ENCODE peak calls at places on chromosomes 3 and 15, in seven cellular contexts. One of them, this sample, is unnamed. For H3K9me3, the result is how much of the 10 kb centered on the place peaks cover.

GRCh38 chr15:88118741-88119140 is 137.8 kb downstream of the NTRK3 start:
- DNase-seq in naive thymus-derived CD4-positive, alpha-beta T cell: no peak
- DNase-seq in HCT116: no peak
- DNase-seq in K562: no peak
- DNase-seq in Peyer's patch: no peak
- DNase-seq in Panc1: no peak
- DNase-seq in AG04450: no peak
- DNase-seq in this sample: no peak

GRCh38 chr3:81726735-81727134 is 34.7 kb downstream of the GBE1 start:
- DNase-seq in AG04450: no peak
- DNase-seq in HCT116: no peak
- DNase-seq in naive thymus-derived CD4-positive, alpha-beta T cell: no peak
- DNase-seq in Panc1: no peak
- DNase-seq in K562: no peak
- DNase-seq in Peyer's patch: no peak
- DNase-seq in this sample: no peak

GRCh38 chr3:145550522-145550921 is 610.5 kb downstream of the PLOD2 start:
- DNase-seq in K562: no peak
- DNase-seq in Peyer's patch: no peak
- DNase-seq in naive thymus-derived CD4-positive, alpha-beta T cell: no peak
- DNase-seq in Panc1: no peak
- DNase-seq in AG04450: no peak
- DNase-seq in HCT116: no peak
- DNase-seq in this sample: no peak

GRCh38 chr3:161560006-161560637 is 63.5 kb downstream of the OTOL1 start:
- DNase-seq in HCT116: peak
- DNase-seq in Panc1: peak
- DNase-seq in Peyer's patch: no peak
- DNase-seq in naive thymus-derived CD4-positive, alpha-beta T cell: no peak
- DNase-seq in AG04450: no peak
- DNase-seq in K562: peak
- DNase-seq in this sample: no peak

GRCh38 chr15:68652141-68652540 is 73.3 kb downstream of the CORO2B start:
- DNase-seq in naive thymus-derived CD4-positive, alpha-beta T cell: no peak
- DNase-seq in AG04450: no peak
- DNase-seq in HCT116: no peak
- DNase-seq in K562: no peak
- DNase-seq in Peyer's patch: no peak
- DNase-seq in Panc1: no peak
- DNase-seq in this sample: no peak

GRCh38 chr15:64452988-64453688 is 7.2 kb upstream of the ZNF609 start:
- DNase-seq in K562: no peak
- DNase-seq in AG04450: no peak
- DNase-seq in HCT116: no peak
- DNase-seq in Panc1: no peak
- DNase-seq in naive thymus-derived CD4-positive, alpha-beta T cell: no peak
- DNase-seq in Peyer's patch: no peak
- DNase-seq in this sample: no peak

GRCh38 chr15:77569647-77570186 is 63.0 kb downstream of the LINGO1 start:
- DNase-seq in HCT116: no peak
- DNase-seq in Peyer's patch: no peak
- DNase-seq in K562: no peak
- DNase-seq in naive thymus-derived CD4-positive, alpha-beta T cell: no peak
- DNase-seq in Panc1: no peak
- DNase-seq in AG04450: no peak
- DNase-seq in this sample: no peak

GRCh38 chr15:64197425-64197824 is 34.6 kb upstream of the PPIB start:
- DNase-seq in HCT116: no peak
- DNase-seq in AG04450: no peak
- DNase-seq in Peyer's patch: no peak
- DNase-seq in K562: no peak
- DNase-seq in naive thymus-derived CD4-positive, alpha-beta T cell: no peak
- DNase-seq in Panc1: no peak
- DNase-seq in this sample: no peak

GRCh38 chr3:25648107-25648535 is 16.6 kb downstream of the TOP2B start:
- DNase-seq in K562: peak
- DNase-seq in AG04450: peak
- DNase-seq in naive thymus-derived CD4-positive, alpha-beta T cell: peak
- DNase-seq in Panc1: peak
- DNase-seq in HCT116: peak
- DNase-seq in Peyer's patch: no peak
- DNase-seq in this sample: peak

GRCh38 chr3:188772886-188773285 is 398.9 kb upstream of the TPRG1 start:
- DNase-seq in naive thymus-derived CD4-positive, alpha-beta T cell: no peak
- DNase-seq in HCT116: no peak
- DNase-seq in K562: no peak
- DNase-seq in Peyer's patch: no peak
- DNase-seq in Panc1: peak
- DNase-seq in AG04450: peak
- DNase-seq in this sample: no peak

GRCh38 chr3:108221403-108221802 is 821 bp downstream of the IFT57 start:
- DNase-seq in AG04450: no peak
- DNase-seq in naive thymus-derived CD4-positive, alpha-beta T cell: no peak
- DNase-seq in Panc1: no peak
- DNase-seq in Peyer's patch: no peak
- DNase-seq in K562: no peak
- DNase-seq in HCT116: no peak
- DNase-seq in this sample: no peak

GRCh38 chr3:174000675-174001074 is 603.1 kb downstream of the NLGN1 start:
- DNase-seq in HCT116: no peak
- DNase-seq in AG04450: no peak
- DNase-seq in Panc1: no peak
- DNase-seq in K562: no peak
- DNase-seq in Peyer's patch: no peak
- DNase-seq in naive thymus-derived CD4-positive, alpha-beta T cell: no peak
- DNase-seq in this sample: no peak

GRCh38 chr15:20353966-20354883 is 187.4 kb downstream of the GOLGA6L6 start:
- DNase-seq in Panc1: no peak
- DNase-seq in naive thymus-derived CD4-positive, alpha-beta T cell: no peak
- DNase-seq in Peyer's patch: peak
- DNase-seq in AG04450: no peak
- DNase-seq in K562: no peak
- DNase-seq in HCT116: no peak
- DNase-seq in this sample: no peak

GRCh38 chr15:20349774-20350498 is 191.7 kb downstream of the GOLGA6L6 start:
- DNase-seq in AG04450: no peak
- DNase-seq in Peyer's patch: peak
- DNase-seq in HCT116: no peak
- DNase-seq in naive thymus-derived CD4-positive, alpha-beta T cell: no peak
- DNase-seq in Panc1: no peak
- DNase-seq in K562: no peak
- DNase-seq in this sample: no peak

GRCh38 chr15:20352241-20353200 is 189.1 kb downstream of the GOLGA6L6 start:
- DNase-seq in Panc1: no peak
- DNase-seq in Peyer's patch: peak
- DNase-seq in AG04450: no peak
- DNase-seq in naive thymus-derived CD4-positive, alpha-beta T cell: no peak
- DNase-seq in HCT116: no peak
- DNase-seq in K562: no peak
- DNase-seq in this sample: no peak

GRCh38 chr15:20348900-20349773 is 192.5 kb downstream of the GOLGA6L6 start:
- DNase-seq in Peyer's patch: peak
- DNase-seq in K562: no peak
- DNase-seq in Panc1: no peak
- DNase-seq in naive thymus-derived CD4-positive, alpha-beta T cell: no peak
- DNase-seq in AG04450: no peak
- DNase-seq in HCT116: no peak
- DNase-seq in this sample: no peak

DNA sequence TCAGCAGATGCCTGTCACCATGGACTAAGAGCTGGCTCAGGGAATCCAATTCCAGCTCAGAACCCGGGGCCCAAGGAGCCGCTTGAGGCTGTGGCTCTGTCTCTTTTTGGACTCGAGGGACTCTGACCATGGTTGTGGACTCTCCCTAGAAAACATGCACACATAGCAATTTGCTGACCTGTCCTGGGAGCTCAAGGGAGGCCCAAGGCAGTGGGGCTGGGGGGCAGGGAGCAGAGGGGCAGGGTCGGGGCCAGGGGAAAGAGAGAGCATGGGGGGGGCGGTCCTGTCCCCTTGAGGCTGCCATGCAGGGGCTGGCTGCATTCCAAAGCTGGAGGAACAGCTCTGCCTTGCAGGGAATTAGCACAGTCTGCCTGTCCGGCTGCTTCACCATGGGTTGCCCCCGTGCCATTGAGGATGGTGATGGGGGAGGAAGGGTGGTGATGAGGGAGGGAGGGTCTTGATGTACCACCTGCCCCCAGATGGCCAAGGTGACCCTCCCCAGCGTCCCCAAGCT is 190.1 kb downstream of the GOLGA6L6 start:
- DNase-seq in HCT116: no peak
- DNase-seq in Panc1: no peak
- DNase-seq in naive thymus-derived CD4-positive, alpha-beta T cell: no peak
- DNase-seq in AG04450: no peak
- DNase-seq in Peyer's patch: peak
- DNase-seq in K562: no peak
- DNase-seq in this sample: no peak
- H3K9me3 ChIP-seq in HCT116: half or more
- H3K9me3 ChIP-seq in Panc1: under half
- H3K9me3 ChIP-seq in naive thymus-derived CD4-positive, alpha-beta T cell: under half
- H3K9me3 ChIP-seq in AG04450: half or more
- H3K9me3 ChIP-seq in Peyer's patch: under half
- H3K9me3 ChIP-seq in K562: under half
- H3K9me3 ChIP-seq in this sample: under half

GRCh38 chr3:28951773-28952556 is 328.9 kb upstream of the RBMS3 start:
- DNase-seq in Panc1: no peak
- DNase-seq in Peyer's patch: no peak
- DNase-seq in naive thymus-derived CD4-positive, alpha-beta T cell: no peak
- DNase-seq in AG04450: no peak
- DNase-seq in K562: no peak
- DNase-seq in HCT116: no peak
- DNase-seq in this sample: no peak
- H3K9me3 ChIP-seq in Panc1: under half
- H3K9me3 ChIP-seq in Peyer's patch: under half
- H3K9me3 ChIP-seq in naive thymus-derived CD4-positive, alpha-beta T cell: under half
- H3K9me3 ChIP-seq in AG04450: under half
- H3K9me3 ChIP-seq in K562: under half
- H3K9me3 ChIP-seq in HCT116: under half
- H3K9me3 ChIP-seq in this sample: under half

DNA sequence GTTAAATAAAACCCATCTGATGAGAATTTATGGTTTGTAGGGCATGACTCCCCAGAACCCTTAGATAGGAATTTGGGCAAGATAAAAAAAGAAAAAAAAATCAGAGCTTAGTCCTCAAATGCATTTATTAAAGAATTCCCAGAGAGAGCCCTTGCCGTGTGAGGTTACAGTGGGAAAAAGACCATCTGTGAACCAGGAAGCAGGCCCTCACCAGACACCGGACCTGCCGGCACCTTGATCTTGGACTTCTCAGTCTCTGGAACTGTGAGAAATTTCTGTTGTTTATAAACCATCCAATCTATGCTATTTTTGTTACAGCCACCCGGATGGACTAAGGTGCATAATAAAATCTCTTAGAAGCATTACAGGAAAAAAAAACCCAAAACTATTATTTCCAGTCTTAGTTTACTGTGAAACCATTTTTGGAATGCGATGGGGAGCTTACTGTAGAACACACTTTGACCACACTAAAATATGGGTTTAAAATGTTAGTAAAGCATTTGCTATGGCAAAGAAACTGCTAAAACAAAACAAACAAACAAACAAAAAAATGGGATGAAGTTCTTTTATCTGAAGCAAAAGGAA is 72.2 kb downstream of the LEKR1 start:
- DNase-seq in naive thymus-derived CD4-positive, alpha-beta T cell: no peak
- DNase-seq in AG04450: no peak
- DNase-seq in K562: no peak
- DNase-seq in Peyer's patch: no peak
- DNase-seq in HCT116: no peak
- DNase-seq in Panc1: no peak
- DNase-seq in this sample: no peak
- H3K9me3 ChIP-seq in naive thymus-derived CD4-positive, alpha-beta T cell: under half
- H3K9me3 ChIP-seq in AG04450: under half
- H3K9me3 ChIP-seq in K562: under half
- H3K9me3 ChIP-seq in Peyer's patch: under half
- H3K9me3 ChIP-seq in HCT116: under half
- H3K9me3 ChIP-seq in Panc1: under half
- H3K9me3 ChIP-seq in this sample: under half

DNA sequence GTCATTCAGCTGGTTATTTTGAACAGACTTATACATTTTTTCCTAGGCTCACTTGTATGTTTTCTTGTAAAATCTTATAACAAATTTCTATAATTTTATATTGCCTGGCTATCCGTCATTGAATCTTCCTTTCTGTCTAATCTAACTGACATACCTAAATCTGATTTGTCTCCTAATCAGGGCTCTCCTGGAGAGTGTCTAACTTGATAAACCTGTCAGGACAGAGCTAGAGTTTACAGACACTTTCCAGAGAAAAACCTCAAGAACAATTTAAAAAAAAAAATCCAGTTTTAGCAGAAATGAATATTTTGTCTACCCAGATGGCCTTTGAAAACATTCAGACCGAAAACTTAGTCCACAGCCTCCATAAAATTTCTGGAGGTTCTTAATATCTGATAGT is 1305.8 kb downstream of the ROBO1 start:
- DNase-seq in Peyer's patch: no peak
- DNase-seq in AG04450: no peak
- DNase-seq in HCT116: no peak
- DNase-seq in naive thymus-derived CD4-positive, alpha-beta T cell: no peak
- DNase-seq in K562: no peak
- DNase-seq in Panc1: no peak
- DNase-seq in this sample: no peak
- H3K9me3 ChIP-seq in Peyer's patch: under half
- H3K9me3 ChIP-seq in AG04450: under half
- H3K9me3 ChIP-seq in HCT116: under half
- H3K9me3 ChIP-seq in naive thymus-derived CD4-positive, alpha-beta T cell: under half
- H3K9me3 ChIP-seq in K562: under half
- H3K9me3 ChIP-seq in Panc1: under half
- H3K9me3 ChIP-seq in this sample: under half

GRCh38 chr3:48655586-48655985 is 7.1 kb downstream of the CELSR3 start:
- DNase-seq in K562: no peak
- DNase-seq in Peyer's patch: no peak
- DNase-seq in AG04450: no peak
- DNase-seq in Panc1: no peak
- DNase-seq in naive thymus-derived CD4-positive, alpha-beta T cell: peak
- DNase-seq in HCT116: no peak
- DNase-seq in this sample: peak

GRCh38 chr3:48652923-48653715 is 9.6 kb downstream of the CELSR3 start:
- DNase-seq in naive thymus-derived CD4-positive, alpha-beta T cell: no peak
- DNase-seq in Panc1: no peak
- DNase-seq in AG04450: no peak
- DNase-seq in K562: no peak
- DNase-seq in HCT116: no peak
- DNase-seq in Peyer's patch: no peak
- DNase-seq in this sample: no peak

GRCh38 chr3:48656061-48656840 is 6.4 kb downstream of the CELSR3 start:
- DNase-seq in Peyer's patch: peak
- DNase-seq in AG04450: no peak
- DNase-seq in K562: no peak
- DNase-seq in Panc1: no peak
- DNase-seq in naive thymus-derived CD4-positive, alpha-beta T cell: peak
- DNase-seq in HCT116: peak
- DNase-seq in this sample: peak

GRCh38 chr3:48655063-48655462 is 7.6 kb downstream of the CELSR3 start:
- DNase-seq in Peyer's patch: no peak
- DNase-seq in naive thymus-derived CD4-positive, alpha-beta T cell: no peak
- DNase-seq in AG04450: no peak
- DNase-seq in K562: no peak
- DNase-seq in HCT116: no peak
- DNase-seq in Panc1: no peak
- DNase-seq in this sample: no peak

GRCh38 chr3:48656841-48657281 is 5.8 kb downstream of the CELSR3 start:
- DNase-seq in Panc1: no peak
- DNase-seq in naive thymus-derived CD4-positive, alpha-beta T cell: no peak
- DNase-seq in AG04450: no peak
- DNase-seq in Peyer's patch: no peak
- DNase-seq in HCT116: no peak
- DNase-seq in K562: no peak
- DNase-seq in this sample: peak
- H3K9me3 ChIP-seq in Panc1: under half
- H3K9me3 ChIP-seq in naive thymus-derived CD4-positive, alpha-beta T cell: under half
- H3K9me3 ChIP-seq in AG04450: under half
- H3K9me3 ChIP-seq in Peyer's patch: under half
- H3K9me3 ChIP-seq in HCT116: under half
- H3K9me3 ChIP-seq in K562: under half
- H3K9me3 ChIP-seq in this sample: under half

This sample was measured in CD4-positive, CD25-positive, alpha-beta regulatory T cell.